ENCODE peak calls at places on chromosomes 7 and 10, in four cellular contexts. M, B, E and O are unnamed samples.
A peak's percentile ranks its signal among the peaks of the same experiment; 100 is the strongest.

GRCh38 chr7:14767716-14768425 is 134.7 kb downstream of the DGKB start:
- DNase-seq in M (no peak), B (no peak), E (no peak), O (no peak)

GRCh38 chr10:71212249-71213126 is at the start of gene UNC5B:
- DNase-seq in E (no peak), M (peak; percentile 21), B (peak; percentile 92), O (peak; percentile 51)

GRCh38 chr7:101173752-101174244 is 6.3 kb downstream of the NAT16 start:
- DNase-seq in B (no peak), E (no peak), M (peak; percentile 61), O (peak; percentile 46)

GRCh38 chr10:5977471-5978370 is at the start of gene IL15RA:
- DNase-seq in E (no peak), M (peak; percentile 82), B (peak; percentile 81), O (peak; percentile 75)

GRCh38 chr7:97004931-97005763 is at the start of gene DLX6:
- DNase-seq in B (no peak), M (no peak), E (no peak), O (no peak)

GRCh38 chr7:94145602-94146001 is 141.4 kb upstream of the BET1 start:
- DNase-seq in B (no peak), E (no peak), M (no peak), O (no peak)

GRCh38 chr7:96827701-96828100 is 118.1 kb upstream of the SEM1 start:
- DNase-seq in E (no peak), M (no peak), B (no peak), O (no peak)

GRCh38 chr10:78510566-78511323 is 477.1 kb downstream of the RPS24 start:
- DNase-seq in M (no peak), B (no peak), E (no peak), O (no peak)

GRCh38 chr10:44949127-44949802 is 10.3 kb upstream of the RASSF4 start:
- DNase-seq in B (peak; percentile 4), E (no peak), M (no peak), O (no peak)

GRCh38 chr7:43953071-43953470 is 26.8 kb downstream of the UBE2D4 start:
- DNase-seq in E (no peak), B (no peak), M (no peak), O (no peak)

GRCh38 chr7:43952028-43952427 is 25.8 kb downstream of the UBE2D4 start:
- DNase-seq in B (no peak), E (no peak), M (no peak), O (no peak)

GRCh38 chr7:43956022-43956421 is 29.8 kb downstream of the UBE2D4 start:
- DNase-seq in B (no peak), M (no peak), E (no peak), O (no peak)

GRCh38 chr7:43954524-43955228 is 28.4 kb downstream of the UBE2D4 start:
- DNase-seq in M (no peak), B (peak; percentile 29), E (no peak), O (no peak)
- TF ChIP-seq CTCF in M (no peak), B (peak; percentile 37), E (peak; percentile 45), O (no peak)

DNA sequence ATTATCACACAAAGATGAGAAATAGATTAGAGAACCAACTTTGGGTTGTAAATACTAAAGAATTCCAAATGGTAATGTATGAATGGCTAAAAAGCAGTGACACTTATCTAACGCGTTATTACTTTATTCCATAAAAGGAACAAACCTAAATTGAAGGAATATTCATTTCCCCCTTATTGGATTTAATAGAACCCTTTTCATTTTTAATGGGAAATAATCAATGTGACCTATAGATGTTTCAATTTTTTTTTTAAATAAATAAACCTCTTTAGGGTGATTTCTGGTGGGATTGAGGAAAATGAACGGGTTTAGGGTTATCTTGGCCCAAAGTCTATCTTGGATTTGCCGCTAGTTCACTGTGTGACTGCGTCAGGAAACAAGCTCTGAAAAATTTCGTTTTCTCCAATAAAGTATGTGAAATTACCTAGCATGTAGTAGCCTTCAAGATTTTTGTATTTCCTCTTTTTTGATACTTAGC is 1.9 kb upstream of the ACBD5 start:
- DNase-seq in B (no peak), E (no peak), M (no peak), O (no peak)
- TF ChIP-seq CTCF in B (no peak), E (no peak), M (no peak), O (no peak)

GRCh38 chr7:133203490-133203889 is 49.4 kb upstream of the EXOC4 start:
- DNase-seq in M (no peak), E (no peak), B (no peak), O (no peak)

DNA sequence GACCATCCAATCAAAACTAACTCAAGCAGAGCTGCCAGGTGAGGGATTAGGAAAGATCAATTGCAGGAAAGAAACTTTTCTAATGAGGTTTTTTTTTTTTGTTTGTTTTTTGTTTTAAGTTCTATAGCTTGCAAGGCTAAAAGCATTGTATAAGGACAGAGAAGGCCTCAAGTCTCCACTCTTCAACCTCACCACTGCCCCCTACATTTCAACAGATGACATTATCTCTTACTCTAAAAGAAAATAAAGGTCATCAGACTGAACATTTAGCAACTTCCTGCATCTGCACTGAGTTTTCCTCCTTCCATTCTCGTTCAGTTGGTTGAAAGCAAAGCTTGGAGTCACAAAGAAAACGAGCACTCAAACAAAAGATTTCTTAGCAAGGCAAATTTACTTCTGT is 45.2 kb upstream of the EXOC4 start:
- DNase-seq in E (no peak), B (no peak), M (no peak), O (no peak)
- TF ChIP-seq CTCF in E (no peak), B (no peak), M (no peak), O (no peak)

GRCh38 chr7:29878081-29878688 is 71.9 kb downstream of the WIPF3 start:
- DNase-seq in E (no peak), B (peak; percentile 33), M (no peak), O (no peak)
- TF ChIP-seq CTCF in E (peak; percentile 67), B (peak; percentile 51), M (peak; percentile 66), O (peak; percentile 37)

GRCh38 chr10:101095550-101096213 is 33.9 kb downstream of the KAZALD1 start:
- DNase-seq in B (peak; percentile 81), E (no peak), M (peak; percentile 66), O (peak; percentile 63)
- TF ChIP-seq CTCF in B (peak; percentile 89), E (peak; percentile 85), M (peak; percentile 82), O (no peak)

DNA sequence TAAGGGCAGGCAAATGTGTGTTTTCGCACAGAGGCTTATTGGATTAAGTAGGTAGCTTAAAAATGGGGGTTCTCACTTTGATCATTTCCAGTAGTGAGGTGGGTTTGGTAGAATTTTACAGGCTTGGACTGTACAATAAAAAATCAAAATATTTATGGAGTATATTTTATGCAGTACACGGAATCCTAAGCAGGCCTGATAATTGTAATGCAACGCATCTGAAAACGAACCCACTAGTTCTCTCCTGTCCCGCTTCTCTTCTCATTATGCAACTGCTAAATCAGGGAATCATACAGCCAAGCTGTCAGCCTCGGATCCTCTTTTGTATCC is 377 bp upstream of the POLR1F start:
- DNase-seq in E (no peak), B (no peak), M (no peak), O (no peak)
- TF ChIP-seq CTCF in E (no peak), B (no peak), M (no peak), O (peak; percentile 61)

DNA sequence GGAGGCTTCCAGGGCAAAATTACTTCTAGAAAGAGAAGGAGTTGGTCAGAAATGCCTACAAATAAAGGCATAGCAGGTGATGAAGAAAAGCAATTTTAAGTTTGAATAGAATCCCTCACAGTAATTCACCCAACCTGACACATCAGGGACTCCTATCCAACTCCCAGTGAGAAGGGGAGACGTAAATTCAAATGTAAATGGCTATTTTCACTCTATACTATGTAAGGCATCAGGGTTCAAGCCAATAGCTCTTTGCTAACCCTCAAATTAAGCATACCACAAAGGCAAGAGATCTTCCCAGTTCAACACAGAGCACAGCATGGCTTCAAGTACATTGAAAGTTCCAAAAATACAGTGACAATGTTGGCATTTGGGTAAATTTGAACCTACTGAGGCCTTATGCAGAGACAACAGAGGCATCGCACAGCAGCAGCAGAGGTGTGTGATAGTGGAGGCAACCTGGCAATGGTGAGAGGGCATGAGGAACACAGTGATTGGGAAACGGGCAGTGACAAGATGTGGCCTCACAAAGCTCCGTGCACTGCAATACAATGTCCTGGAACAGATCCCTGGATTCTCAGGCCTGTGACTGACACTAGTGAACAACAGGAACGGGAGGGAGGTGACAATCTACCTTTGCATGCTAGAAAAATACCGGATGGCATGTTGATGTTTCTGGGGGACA is 95.7 kb downstream of the VSTM2A start:
- DNase-seq in M (no peak), E (no peak), B (no peak), O (no peak)
- TF ChIP-seq CTCF in M (no peak), E (no peak), B (no peak), O (no peak)